ENCODE peak calls at places on chromosomes 12 and 14, in seven cellular contexts. X is thoracic aorta; H is neural crest cell; W is CD8-positive, alpha-beta T cell; D is GM10248; C is BE2C; A is fibroblast of lung. N is an unnamed sample.

GRCh38 chr14:77307099-77307496 is 13.6 kb downstream of the POMT2 start:
- DNase-seq in X (no peak), H (no peak), W (no peak), D (no peak), C (no peak), A (no peak), N (no peak)

GRCh38 chr12:6970096-6970527 is 352 bp downstream of the PHB2 start:
- DNase-seq in X (no peak), H (no peak), W (no peak), D (no peak), C (no peak), A (no peak), N (no peak)

GRCh38 chr12:65822732-65823480 is 1.4 kb upstream of the HMGA2 start:
- DNase-seq in X (no peak), H (peak), W (no peak), D (peak), C (no peak), A (peak), N (peak)

GRCh38 chr12:1811281-1811947 is 9.0 kb upstream of the LRTM2 start:
- DNase-seq in X (no peak), H (no peak), W (peak), D (no peak), C (no peak), A (peak), N (no peak)

GRCh38 chr14:35333797-35334743 is 41.9 kb downstream of the PSMA6 start:
- DNase-seq in X (no peak), H (no peak), W (peak), D (no peak), C (no peak), A (no peak), N (no peak)

GRCh38 chr12:8038659-8039114 is 6.2 kb downstream of the FOXJ2 start:
- DNase-seq in X (no peak), H (no peak), W (peak), D (no peak), C (peak), A (peak), N (peak)

GRCh38 chr12:57838594-57839302 is 7.8 kb downstream of the CTDSP2 start:
- DNase-seq in X (no peak), H (no peak), W (no peak), D (no peak), C (no peak), A (no peak), N (no peak)

GRCh38 chr14:26845106-26845818 is 247.4 kb upstream of the NOVA1 start:
- DNase-seq in X (no peak), H (no peak), W (no peak), D (no peak), C (no peak), A (no peak), N (no peak)

GRCh38 chr12:101455685-101456084 is 19.5 kb upstream of the SPIC start:
- DNase-seq in X (no peak), H (no peak), W (peak), D (no peak), C (no peak), A (no peak), N (no peak)

GRCh38 chr12:116910645-116911449 is at the start of gene FBXW8:
- DNase-seq in X (peak), H (peak), W (peak), D (peak), C (peak), A (peak), N (peak)

GRCh38 chr14:101585211-101585610 is 23.9 kb downstream of the DIO3 start:
- DNase-seq in X (no peak), H (no peak), W (no peak), D (no peak), C (no peak), A (no peak), N (no peak)

GRCh38 chr12:49347307-49348237 is 884 bp downstream of the DNAJC22 start:
- DNase-seq in X (no peak), H (peak), W (peak), D (peak), C (peak), A (peak), N (peak)

DNA sequence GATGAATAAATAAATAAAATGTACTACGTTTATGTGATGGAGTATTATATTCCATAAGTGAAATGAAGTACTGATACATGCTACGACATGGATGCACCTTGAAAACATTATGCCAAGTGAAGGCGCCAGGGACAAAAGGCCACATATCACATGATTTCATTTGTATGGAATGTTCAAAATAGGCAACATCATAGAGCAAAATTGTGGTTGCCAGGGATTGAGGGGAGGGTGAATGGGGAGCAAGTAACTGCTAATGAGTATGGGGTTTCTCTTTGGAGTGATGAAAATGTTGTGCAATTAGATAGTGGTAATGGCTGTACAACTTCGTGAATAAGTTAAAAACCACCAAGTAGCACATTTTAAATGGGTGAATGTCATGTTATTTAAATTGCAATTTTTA is 132.8 kb downstream of the SLC38A4 start:
- DNase-seq in X (no peak), H (no peak), W (no peak), D (no peak), C (no peak), A (no peak), N (no peak)
- TF ChIP-seq CTCF in X (no peak), H (no peak), W (no peak), D (no peak), C (no peak), A (no peak), N (no peak)

GRCh38 chr14:58238252-58239247 is 6.1 kb upstream of the PSMA3 start:
- DNase-seq in X (no peak), H (no peak), W (no peak), D (no peak), C (peak), A (peak), N (no peak)

GRCh38 chr14:58243790-58244555 is 670 bp upstream of the PSMA3 start:
- DNase-seq in X (no peak), H (no peak), W (no peak), D (no peak), C (peak), A (peak), N (no peak)

GRCh38 chr14:58244556-58245387 is at the start of gene PSMA3:
- DNase-seq in X (peak), H (peak), W (peak), D (peak), C (peak), A (peak), N (peak)

DNA sequence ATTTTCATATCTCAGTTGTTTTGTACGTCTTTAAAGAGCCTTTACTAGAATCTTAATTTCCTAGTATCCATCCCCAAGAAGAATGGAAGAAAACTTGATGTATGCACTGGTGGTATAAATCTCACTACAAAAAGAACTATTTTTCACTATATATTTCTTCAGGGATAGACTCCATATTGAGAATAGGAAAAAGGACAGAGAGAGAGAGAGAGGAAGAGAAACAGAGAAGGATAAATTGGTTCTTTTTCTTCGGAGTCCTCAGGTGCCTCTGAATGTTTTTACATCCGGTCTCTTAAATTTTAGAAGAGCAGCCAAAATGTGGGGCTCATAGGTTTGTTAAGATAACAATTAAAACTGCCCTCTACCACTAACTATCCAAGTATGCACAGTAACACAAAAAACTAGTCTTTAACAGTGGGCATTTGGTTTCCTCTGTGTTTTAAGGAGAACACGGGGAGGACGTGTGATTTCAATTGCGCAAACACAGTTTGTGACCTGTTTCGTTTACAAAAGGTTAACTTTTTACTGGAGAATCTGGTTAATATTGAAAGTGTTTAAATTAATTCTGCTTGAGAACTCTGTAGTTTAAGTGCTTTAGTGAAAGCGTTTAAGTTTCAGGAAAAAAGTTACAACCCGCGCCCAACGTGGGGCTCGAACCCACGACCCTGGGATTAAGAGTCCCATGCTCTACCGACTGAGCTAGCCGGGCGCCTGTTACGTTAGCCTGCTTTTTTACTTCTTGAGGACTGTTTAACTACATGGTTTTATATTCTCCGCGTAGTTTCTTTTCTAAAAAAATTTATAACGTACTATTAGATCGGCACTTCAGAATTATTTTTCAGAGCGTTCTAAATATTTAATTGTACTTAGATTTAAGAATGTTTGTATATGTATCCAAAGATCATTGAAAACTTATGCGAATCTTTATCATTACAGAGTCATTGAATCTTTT is 5.1 kb upstream of the PSMA3 start:
- DNase-seq in X (peak), H (peak), W (peak), D (no peak), C (peak), A (peak), N (peak)
- TF ChIP-seq CTCF in X (no peak), H (no peak), W (no peak), D (no peak), C (no peak), A (no peak), N (no peak)

GRCh38 chr12:47989023-47989417 is 15.3 kb downstream of the COL2A1 start:
- DNase-seq in X (no peak), H (no peak), W (no peak), D (no peak), C (no peak), A (no peak), N (no peak)

GRCh38 chr12:47991106-47991550 is 13.1 kb downstream of the COL2A1 start:
- DNase-seq in X (no peak), H (no peak), W (no peak), D (no peak), C (peak), A (no peak), N (no peak)

GRCh38 chr12:47991592-47991991 is 12.7 kb downstream of the COL2A1 start:
- DNase-seq in X (no peak), H (no peak), W (no peak), D (no peak), C (no peak), A (no peak), N (no peak)

GRCh38 chr12:47989666-47990065 is 14.6 kb downstream of the COL2A1 start:
- DNase-seq in X (no peak), H (no peak), W (no peak), D (no peak), C (no peak), A (no peak), N (no peak)

GRCh38 chr12:47990351-47991105 is 13.7 kb downstream of the COL2A1 start:
- DNase-seq in X (no peak), H (no peak), W (peak), D (peak), C (no peak), A (peak), N (no peak)
- TF ChIP-seq CTCF in X (no peak), H (no peak), W (no peak), D (no peak), C (no peak), A (no peak), N (no peak)

DNA sequence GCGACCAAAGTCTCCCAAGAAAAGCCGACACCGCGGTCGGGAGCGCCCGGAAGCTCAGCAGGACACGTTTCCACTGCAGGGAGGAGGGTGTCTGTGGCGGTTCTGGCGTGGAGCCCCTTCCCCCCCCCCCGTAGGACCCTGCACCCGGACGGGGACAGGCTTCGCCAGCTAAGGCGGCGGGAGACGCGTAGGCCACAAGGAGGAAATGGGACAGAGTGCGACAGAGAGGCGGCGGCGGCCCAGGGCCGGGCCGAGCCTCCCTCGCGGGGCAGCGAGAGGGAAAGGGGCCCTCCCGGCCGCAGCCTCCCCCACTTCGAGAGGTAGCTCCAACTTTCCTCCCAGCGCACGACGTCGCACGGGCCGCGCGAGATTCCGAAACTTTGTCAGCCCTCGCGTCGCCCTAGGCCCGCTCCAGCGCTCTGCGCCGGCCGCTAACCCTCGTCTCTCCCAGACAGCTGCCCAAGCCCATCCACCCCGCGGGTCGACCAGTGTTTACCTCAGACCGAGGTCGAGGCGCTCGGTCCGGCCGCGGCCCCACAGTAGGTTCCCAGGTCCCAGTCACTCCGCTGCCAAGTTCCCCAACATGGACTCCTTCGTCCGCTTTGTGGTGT is 412 bp downstream of the SCAF11 start:
- DNase-seq in X (peak), H (no peak), W (peak), D (peak), C (peak), A (peak), N (peak)
- TF ChIP-seq CTCF in X (no peak), H (no peak), W (no peak), D (no peak), C (no peak), A (no peak), N (no peak)

N was measured in HFFc6.